ENCODE peak calls at places on chromosomes 3 and 15, in eight cellular contexts. One of them, this sample, is unnamed.

GRCh38 chr3:160707187-160707789 is 30.3 kb downstream of the ARL14 start:
- DNase-seq in AG04450: no peak
- DNase-seq in fibroblast of the aortic adventitia: peak
- DNase-seq in body of pancreas: peak
- DNase-seq in left lung: no peak
- DNase-seq in uterus: no peak
- DNase-seq in CD8-positive, alpha-beta T cell: no peak
- DNase-seq in sigmoid colon: no peak
- DNase-seq in this sample: peak

GRCh38 chr3:10215578-10216368 is 32.5 kb upstream of the TATDN2 start:
- DNase-seq in left lung: no peak
- DNase-seq in uterus: no peak
- DNase-seq in body of pancreas: no peak
- DNase-seq in sigmoid colon: no peak
- DNase-seq in fibroblast of the aortic adventitia: no peak
- DNase-seq in AG04450: no peak
- DNase-seq in CD8-positive, alpha-beta T cell: no peak
- DNase-seq in this sample: no peak

GRCh38 chr3:117622130-117622841 is 912.7 kb downstream of the TUSC7 start:
- DNase-seq in fibroblast of the aortic adventitia: peak
- DNase-seq in body of pancreas: no peak
- DNase-seq in left lung: no peak
- DNase-seq in uterus: no peak
- DNase-seq in sigmoid colon: no peak
- DNase-seq in CD8-positive, alpha-beta T cell: no peak
- DNase-seq in AG04450: peak
- DNase-seq in this sample: peak

GRCh38 chr3:29408676-29409075 is 127.8 kb downstream of the RBMS3 start:
- DNase-seq in AG04450: no peak
- DNase-seq in body of pancreas: no peak
- DNase-seq in sigmoid colon: no peak
- DNase-seq in uterus: no peak
- DNase-seq in CD8-positive, alpha-beta T cell: no peak
- DNase-seq in fibroblast of the aortic adventitia: peak
- DNase-seq in left lung: no peak
- DNase-seq in this sample: peak

GRCh38 chr3:119257654-119258410 is 17.2 kb upstream of the B4GALT4 start:
- DNase-seq in fibroblast of the aortic adventitia: peak
- DNase-seq in left lung: no peak
- DNase-seq in AG04450: no peak
- DNase-seq in sigmoid colon: no peak
- DNase-seq in uterus: no peak
- DNase-seq in CD8-positive, alpha-beta T cell: no peak
- DNase-seq in body of pancreas: no peak
- DNase-seq in this sample: peak

GRCh38 chr15:58396181-58396580 is 35.6 kb upstream of the LIPC start:
- DNase-seq in sigmoid colon: no peak
- DNase-seq in uterus: no peak
- DNase-seq in left lung: no peak
- DNase-seq in CD8-positive, alpha-beta T cell: no peak
- DNase-seq in AG04450: peak
- DNase-seq in body of pancreas: no peak
- DNase-seq in fibroblast of the aortic adventitia: peak
- DNase-seq in this sample: peak

GRCh38 chr3:140706360-140706759 is 28.5 kb downstream of the TRIM42 start:
- DNase-seq in fibroblast of the aortic adventitia: no peak
- DNase-seq in left lung: no peak
- DNase-seq in AG04450: no peak
- DNase-seq in body of pancreas: no peak
- DNase-seq in CD8-positive, alpha-beta T cell: no peak
- DNase-seq in sigmoid colon: no peak
- DNase-seq in uterus: no peak
- DNase-seq in this sample: no peak

GRCh38 chr3:154040283-154040682 is 80.9 kb upstream of the ARHGEF26 start:
- DNase-seq in AG04450: no peak
- DNase-seq in fibroblast of the aortic adventitia: peak
- DNase-seq in sigmoid colon: no peak
- DNase-seq in body of pancreas: no peak
- DNase-seq in CD8-positive, alpha-beta T cell: no peak
- DNase-seq in left lung: no peak
- DNase-seq in uterus: no peak
- DNase-seq in this sample: peak

GRCh38 chr3:188529228-188529627 is 375.3 kb downstream of the LPP start:
- DNase-seq in sigmoid colon: no peak
- DNase-seq in body of pancreas: no peak
- DNase-seq in left lung: no peak
- DNase-seq in uterus: no peak
- DNase-seq in CD8-positive, alpha-beta T cell: no peak
- DNase-seq in AG04450: peak
- DNase-seq in fibroblast of the aortic adventitia: peak
- DNase-seq in this sample: no peak

GRCh38 chr3:156102267-156102912 is 18.0 kb upstream of the KCNAB1 start:
- DNase-seq in CD8-positive, alpha-beta T cell: no peak
- DNase-seq in uterus: no peak
- DNase-seq in left lung: no peak
- DNase-seq in fibroblast of the aortic adventitia: no peak
- DNase-seq in sigmoid colon: no peak
- DNase-seq in AG04450: no peak
- DNase-seq in body of pancreas: no peak
- DNase-seq in this sample: no peak

GRCh38 chr3:82022836-82023235 is 261.4 kb upstream of the GBE1 start:
- DNase-seq in sigmoid colon: no peak
- DNase-seq in uterus: no peak
- DNase-seq in CD8-positive, alpha-beta T cell: no peak
- DNase-seq in left lung: no peak
- DNase-seq in body of pancreas: no peak
- DNase-seq in AG04450: no peak
- DNase-seq in fibroblast of the aortic adventitia: no peak
- DNase-seq in this sample: no peak

GRCh38 chr15:44711089-44711355 is at the start of gene PATL2:
- DNase-seq in AG04450: no peak
- DNase-seq in left lung: no peak
- DNase-seq in body of pancreas: no peak
- DNase-seq in fibroblast of the aortic adventitia: no peak
- DNase-seq in CD8-positive, alpha-beta T cell: no peak
- DNase-seq in sigmoid colon: no peak
- DNase-seq in uterus: no peak
- DNase-seq in this sample: no peak

DNA sequence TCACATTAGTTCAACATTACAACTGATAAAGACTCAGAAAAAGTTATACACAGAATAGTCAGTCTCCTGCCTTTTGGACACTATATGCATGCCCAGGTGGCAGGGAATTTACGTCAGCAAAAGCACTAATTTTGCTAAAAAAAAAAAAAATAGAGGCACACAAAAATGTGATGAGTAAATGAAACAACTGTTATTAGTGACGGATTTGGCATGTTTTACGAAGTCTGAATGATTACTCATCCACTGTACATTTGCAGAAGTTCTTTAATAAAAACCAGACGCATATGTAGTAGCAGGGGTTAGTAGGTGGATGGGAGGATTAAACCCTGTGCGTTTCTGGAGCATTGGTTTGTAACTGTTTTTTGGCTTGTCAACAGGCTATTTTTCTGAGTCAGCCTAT is 99.0 kb downstream of the MITF start:
- DNase-seq in sigmoid colon: no peak
- DNase-seq in CD8-positive, alpha-beta T cell: no peak
- DNase-seq in AG04450: peak
- DNase-seq in fibroblast of the aortic adventitia: peak
- DNase-seq in uterus: no peak
- DNase-seq in left lung: no peak
- DNase-seq in body of pancreas: no peak
- DNase-seq in this sample: peak
- H3K4me3 ChIP-seq in sigmoid colon: no peak
- H3K4me3 ChIP-seq in CD8-positive, alpha-beta T cell: no peak
- H3K4me3 ChIP-seq in AG04450: peak
- H3K4me3 ChIP-seq in fibroblast of the aortic adventitia: no peak
- H3K4me3 ChIP-seq in uterus: no peak
- H3K4me3 ChIP-seq in left lung: no peak
- H3K4me3 ChIP-seq in body of pancreas: no peak
- H3K4me3 ChIP-seq in this sample: no peak

DNA sequence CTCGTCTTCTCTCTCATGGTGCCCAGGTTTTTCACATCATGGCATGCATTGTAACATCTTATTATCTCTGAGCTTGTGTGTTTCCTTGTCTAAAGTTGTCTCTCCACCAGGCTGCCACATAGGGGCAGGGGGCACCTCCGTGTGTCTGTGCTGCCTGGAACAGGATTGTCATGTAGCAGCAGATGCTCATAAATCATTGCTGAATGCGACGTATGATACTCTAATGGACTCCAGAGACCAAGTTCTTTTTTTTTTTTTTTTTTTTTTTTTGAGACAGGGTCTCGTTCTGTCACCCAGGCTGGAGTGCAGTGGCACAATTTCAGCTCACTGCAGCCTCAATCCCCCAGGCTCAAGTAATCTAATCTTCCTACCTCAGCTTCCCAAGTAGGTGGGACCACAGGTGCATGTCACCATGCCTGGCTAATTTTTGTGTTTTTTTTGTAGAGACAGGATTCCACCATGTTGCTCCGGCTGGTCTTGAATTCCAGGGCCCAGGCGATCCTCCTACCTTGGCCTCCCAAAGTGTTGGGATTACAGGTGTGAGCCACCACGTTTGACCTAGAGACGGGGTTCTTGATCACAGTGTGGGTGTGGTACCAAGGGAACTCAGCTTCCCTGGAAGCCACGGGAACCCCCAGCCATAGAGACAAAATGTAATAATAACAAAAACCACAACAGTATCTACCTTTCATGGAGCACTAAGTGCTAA is 4.7 kb upstream of the DNASE1L3 start:
- DNase-seq in body of pancreas: no peak
- DNase-seq in left lung: no peak
- DNase-seq in uterus: no peak
- DNase-seq in fibroblast of the aortic adventitia: no peak
- DNase-seq in CD8-positive, alpha-beta T cell: no peak
- DNase-seq in AG04450: no peak
- DNase-seq in sigmoid colon: no peak
- DNase-seq in this sample: no peak
- TF ChIP-seq CTCF in body of pancreas: no peak
- TF ChIP-seq CTCF in left lung: no peak
- TF ChIP-seq CTCF in uterus: no peak
- TF ChIP-seq CTCF in fibroblast of the aortic adventitia: no peak
- TF ChIP-seq CTCF in CD8-positive, alpha-beta T cell: no peak
- TF ChIP-seq CTCF in AG04450: no peak
- TF ChIP-seq CTCF in sigmoid colon: no peak
- TF ChIP-seq CTCF in this sample: no peak

DNA sequence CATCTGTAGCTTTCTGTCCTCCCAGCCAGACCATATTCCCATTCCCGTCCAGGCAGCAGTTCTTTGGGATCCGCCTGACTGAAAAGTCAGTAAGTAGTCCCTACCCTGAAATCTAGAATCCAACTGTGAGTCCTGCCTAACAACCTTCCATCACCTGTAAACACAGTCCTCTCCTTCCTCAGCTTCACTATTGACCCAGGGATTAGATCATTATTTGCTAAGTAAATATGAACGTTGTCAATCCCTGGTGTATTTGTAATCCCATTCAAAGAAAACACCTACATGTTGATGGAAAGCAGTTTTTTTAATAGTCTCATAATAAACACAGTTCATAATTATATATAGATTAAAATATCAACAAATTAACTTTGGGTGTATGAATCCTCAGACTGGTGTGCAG is 732 bp downstream of the SAXO2 start:
- DNase-seq in sigmoid colon: no peak
- DNase-seq in CD8-positive, alpha-beta T cell: no peak
- DNase-seq in uterus: no peak
- DNase-seq in left lung: no peak
- DNase-seq in body of pancreas: no peak
- DNase-seq in AG04450: no peak
- DNase-seq in fibroblast of the aortic adventitia: no peak
- DNase-seq in this sample: no peak
- H3K4me3 ChIP-seq in sigmoid colon: peak
- H3K4me3 ChIP-seq in CD8-positive, alpha-beta T cell: peak
- H3K4me3 ChIP-seq in uterus: peak
- H3K4me3 ChIP-seq in left lung: peak
- H3K4me3 ChIP-seq in body of pancreas: no peak
- H3K4me3 ChIP-seq in AG04450: peak
- H3K4me3 ChIP-seq in fibroblast of the aortic adventitia: peak
- H3K4me3 ChIP-seq in this sample: peak

GRCh38 chr3:16181361-16181760 is 6.9 kb downstream of the GALNT15 start:
- DNase-seq in AG04450: no peak
- DNase-seq in body of pancreas: no peak
- DNase-seq in CD8-positive, alpha-beta T cell: no peak
- DNase-seq in sigmoid colon: peak
- DNase-seq in uterus: peak
- DNase-seq in fibroblast of the aortic adventitia: peak
- DNase-seq in left lung: peak
- DNase-seq in this sample: peak

GRCh38 chr3:16178628-16178988 is 4.1 kb downstream of the GALNT15 start:
- DNase-seq in uterus: no peak
- DNase-seq in body of pancreas: no peak
- DNase-seq in CD8-positive, alpha-beta T cell: no peak
- DNase-seq in fibroblast of the aortic adventitia: no peak
- DNase-seq in left lung: no peak
- DNase-seq in sigmoid colon: no peak
- DNase-seq in AG04450: no peak
- DNase-seq in this sample: no peak

GRCh38 chr3:16179261-16179660 is 4.8 kb downstream of the GALNT15 start:
- DNase-seq in sigmoid colon: no peak
- DNase-seq in body of pancreas: no peak
- DNase-seq in CD8-positive, alpha-beta T cell: no peak
- DNase-seq in fibroblast of the aortic adventitia: no peak
- DNase-seq in AG04450: no peak
- DNase-seq in left lung: no peak
- DNase-seq in uterus: no peak
- DNase-seq in this sample: no peak

GRCh38 chr3:16180737-16181134 is 6.3 kb downstream of the GALNT15 start:
- DNase-seq in AG04450: no peak
- DNase-seq in sigmoid colon: no peak
- DNase-seq in left lung: no peak
- DNase-seq in uterus: no peak
- DNase-seq in body of pancreas: no peak
- DNase-seq in CD8-positive, alpha-beta T cell: no peak
- DNase-seq in fibroblast of the aortic adventitia: no peak
- DNase-seq in this sample: no peak

DNA sequence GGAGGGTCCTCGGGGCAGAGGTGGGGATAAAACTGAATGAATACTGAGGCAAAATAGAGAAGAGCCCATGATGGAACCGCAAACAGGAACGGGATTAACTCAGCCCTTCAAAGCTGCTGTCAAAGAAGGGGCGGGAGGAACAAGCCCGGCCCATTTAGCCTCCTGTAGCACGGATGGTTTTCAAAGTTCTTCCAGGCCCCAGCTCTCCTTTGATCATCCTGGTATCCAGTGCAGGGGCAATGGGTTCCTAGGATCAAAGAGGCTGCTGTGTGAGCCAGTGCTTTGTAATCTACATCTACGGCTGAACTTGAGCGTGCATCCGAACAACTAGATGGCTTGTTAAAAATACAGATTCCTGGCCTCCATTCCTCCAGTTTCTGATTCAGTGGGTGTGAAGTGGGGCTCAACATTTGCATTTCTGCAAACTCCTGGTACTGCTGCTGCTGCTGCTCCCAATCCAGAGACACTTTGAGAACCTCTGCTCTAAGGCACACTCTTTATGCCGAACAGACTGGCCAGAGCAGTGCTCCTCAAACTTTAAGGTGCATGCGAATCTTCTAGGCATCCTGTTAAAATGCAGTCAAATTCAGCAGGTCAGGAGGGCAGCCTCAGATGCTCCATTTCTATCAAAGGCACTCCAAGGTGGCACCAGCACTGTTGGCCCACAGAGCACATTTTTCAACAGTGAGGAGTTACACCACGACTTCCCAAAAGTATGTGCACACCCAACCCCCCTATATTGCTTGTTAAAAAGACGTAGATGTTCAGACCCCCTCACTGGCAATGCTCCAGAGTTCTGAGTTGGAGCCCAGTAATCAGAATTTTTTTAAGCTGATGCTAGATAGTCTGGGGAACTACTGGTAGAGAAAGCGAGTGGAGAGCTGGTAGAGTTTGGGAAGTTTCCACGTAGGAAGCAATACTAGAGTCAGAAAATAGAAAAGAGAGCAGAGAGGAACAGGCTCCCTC is 5.6 kb downstream of the GALNT15 start:
- DNase-seq in left lung: no peak
- DNase-seq in AG04450: peak
- DNase-seq in fibroblast of the aortic adventitia: peak
- DNase-seq in uterus: no peak
- DNase-seq in body of pancreas: no peak
- DNase-seq in CD8-positive, alpha-beta T cell: no peak
- DNase-seq in sigmoid colon: no peak
- DNase-seq in this sample: peak
- TF ChIP-seq CTCF in left lung: no peak
- TF ChIP-seq CTCF in AG04450: no peak
- TF ChIP-seq CTCF in fibroblast of the aortic adventitia: no peak
- TF ChIP-seq CTCF in uterus: no peak
- TF ChIP-seq CTCF in body of pancreas: no peak
- TF ChIP-seq CTCF in CD8-positive, alpha-beta T cell: no peak
- TF ChIP-seq CTCF in sigmoid colon: no peak
- TF ChIP-seq CTCF in this sample: no peak